ENCODE peak calls at places on chromosomes 2 and 18, in five cellular contexts. One of them, this sample, is unnamed.

GRCh38 chr2:232645061-232645460 is 11.7 kb downstream of the EFHD1 start:
- DNase-seq in fibroblast of villous mesenchyme: no peak
- DNase-seq in uterus: no peak
- DNase-seq in IMR-90: no peak
- DNase-seq in tibial nerve: no peak
- DNase-seq in this sample: no peak

GRCh38 chr2:218516614-218517013 is 51.5 kb downstream of the USP37 start:
- DNase-seq in tibial nerve: no peak
- DNase-seq in fibroblast of villous mesenchyme: peak; percentile 19
- DNase-seq in IMR-90: peak; percentile 5
- DNase-seq in uterus: no peak
- DNase-seq in this sample: peak; percentile 9

GRCh38 chr2:218194880-218195279 is 22.1 kb upstream of the ARPC2 start:
- DNase-seq in tibial nerve: no peak
- DNase-seq in fibroblast of villous mesenchyme: peak; percentile 30
- DNase-seq in uterus: no peak
- DNase-seq in IMR-90: no peak
- DNase-seq in this sample: peak; percentile 33

GRCh38 chr2:191303349-191304005 is 58.3 kb downstream of the MYO1B start:
- DNase-seq in fibroblast of villous mesenchyme: peak; percentile 90
- DNase-seq in tibial nerve: no peak
- DNase-seq in IMR-90: peak; percentile 22
- DNase-seq in uterus: no peak
- DNase-seq in this sample: no peak

GRCh38 chr2:96759548-96759947 is 1.2 kb upstream of the CNNM4 start:
- DNase-seq in tibial nerve: no peak
- DNase-seq in IMR-90: no peak
- DNase-seq in uterus: no peak
- DNase-seq in fibroblast of villous mesenchyme: no peak
- DNase-seq in this sample: no peak

GRCh38 chr2:215969131-215969841 is 44.1 kb downstream of the MREG start:
- DNase-seq in IMR-90: no peak
- DNase-seq in tibial nerve: no peak
- DNase-seq in fibroblast of villous mesenchyme: peak; percentile 8
- DNase-seq in uterus: no peak
- DNase-seq in this sample: no peak

GRCh38 chr2:203195331-203195730 is 43.5 kb upstream of the CYP20A1 start:
- DNase-seq in uterus: no peak
- DNase-seq in tibial nerve: no peak
- DNase-seq in fibroblast of villous mesenchyme: peak; percentile 48
- DNase-seq in IMR-90: no peak
- DNase-seq in this sample: peak; percentile 75

GRCh38 chr2:134917958-134918517 is 584 bp upstream of the CCNT2 start:
- DNase-seq in tibial nerve: peak; percentile 82
- DNase-seq in uterus: no peak
- DNase-seq in IMR-90: no peak
- DNase-seq in fibroblast of villous mesenchyme: no peak
- DNase-seq in this sample: no peak

GRCh38 chr2:197191177-197191947 is 119.2 kb downstream of the ANKRD44 start:
- DNase-seq in fibroblast of villous mesenchyme: peak; percentile 40
- DNase-seq in tibial nerve: no peak
- DNase-seq in uterus: no peak
- DNase-seq in IMR-90: peak; percentile 28
- DNase-seq in this sample: peak; percentile 63

GRCh38 chr2:55771612-55772011 is 78.0 kb upstream of the PNPT1 start:
- DNase-seq in IMR-90: peak; percentile 67
- DNase-seq in fibroblast of villous mesenchyme: peak; percentile 63
- DNase-seq in tibial nerve: no peak
- DNase-seq in uterus: no peak
- DNase-seq in this sample: peak; percentile 78

GRCh38 chr2:54680397-54681032 is 42.9 kb upstream of the EML6 start:
- DNase-seq in IMR-90: peak; percentile 45
- DNase-seq in tibial nerve: no peak
- DNase-seq in uterus: no peak
- DNase-seq in fibroblast of villous mesenchyme: no peak
- DNase-seq in this sample: peak; percentile 50

GRCh38 chr2:205758051-205758450 is 75.8 kb downstream of the NRP2 start:
- DNase-seq in IMR-90: peak; percentile 93
- DNase-seq in tibial nerve: no peak
- DNase-seq in fibroblast of villous mesenchyme: peak; percentile 88
- DNase-seq in uterus: peak; percentile 51
- DNase-seq in this sample: peak; percentile 83

GRCh38 chr2:101516833-101517690 is 42.1 kb upstream of the RFX8 start:
- DNase-seq in uterus: no peak
- DNase-seq in tibial nerve: no peak
- DNase-seq in IMR-90: peak; percentile 94
- DNase-seq in fibroblast of villous mesenchyme: peak; percentile 61
- DNase-seq in this sample: peak; percentile 99

GRCh38 chr18:29838556-29838955 is 1204.0 kb downstream of the DSC3 start:
- DNase-seq in IMR-90: no peak
- DNase-seq in fibroblast of villous mesenchyme: no peak
- DNase-seq in tibial nerve: no peak
- DNase-seq in uterus: no peak
- DNase-seq in this sample: no peak

GRCh38 chr2:160940271-160940670 is 220.0 kb upstream of the TANK start:
- DNase-seq in tibial nerve: no peak
- DNase-seq in uterus: no peak
- DNase-seq in IMR-90: peak; percentile 59
- DNase-seq in fibroblast of villous mesenchyme: no peak
- DNase-seq in this sample: no peak

GRCh38 chr2:70431948-70432347 is 121.7 kb downstream of the TGFA start:
- DNase-seq in tibial nerve: no peak
- DNase-seq in fibroblast of villous mesenchyme: no peak
- DNase-seq in IMR-90: no peak
- DNase-seq in uterus: no peak
- DNase-seq in this sample: no peak

GRCh38 chr2:226211439-226211838 is 588.2 kb downstream of the IRS1 start:
- DNase-seq in tibial nerve: no peak
- DNase-seq in fibroblast of villous mesenchyme: peak; percentile 34
- DNase-seq in uterus: no peak
- DNase-seq in IMR-90: peak; percentile 63
- DNase-seq in this sample: peak; percentile 96

GRCh38 chr2:136248242-136248641 is 130.3 kb upstream of the CXCR4 start:
- DNase-seq in fibroblast of villous mesenchyme: peak; percentile 20
- DNase-seq in IMR-90: peak; percentile 30
- DNase-seq in uterus: no peak
- DNase-seq in tibial nerve: peak; percentile 38
- DNase-seq in this sample: peak; percentile 79

GRCh38 chr2:145022671-145023330 is 502.9 kb upstream of the ZEB2 start:
- DNase-seq in uterus: no peak
- DNase-seq in tibial nerve: no peak
- DNase-seq in fibroblast of villous mesenchyme: peak; percentile 82
- DNase-seq in IMR-90: peak; percentile 89
- DNase-seq in this sample: peak; percentile 89

GRCh38 chr2:72993147-72993546 is 75.8 kb downstream of the EMX1 start:
- DNase-seq in fibroblast of villous mesenchyme: peak; percentile 26
- DNase-seq in tibial nerve: peak; percentile 70
- DNase-seq in IMR-90: peak; percentile 13
- DNase-seq in uterus: peak; percentile 18
- DNase-seq in this sample: peak; percentile 54

GRCh38 chr2:112730791-112731190 is 10.0 kb downstream of the NT5DC4 start:
- DNase-seq in fibroblast of villous mesenchyme: no peak
- DNase-seq in tibial nerve: no peak
- DNase-seq in IMR-90: no peak
- DNase-seq in uterus: no peak
- DNase-seq in this sample: no peak

GRCh38 chr2:223896751-223897320 is 48.3 kb downstream of the WDFY1 start:
- DNase-seq in fibroblast of villous mesenchyme: peak; percentile 64
- DNase-seq in IMR-90: peak; percentile 12
- DNase-seq in tibial nerve: no peak
- DNase-seq in uterus: no peak
- DNase-seq in this sample: peak; percentile 39

GRCh38 chr2:26632624-26633185 is 8.5 kb downstream of the CIB4 start:
- DNase-seq in uterus: no peak
- DNase-seq in fibroblast of villous mesenchyme: no peak
- DNase-seq in tibial nerve: no peak
- DNase-seq in IMR-90: no peak
- DNase-seq in this sample: no peak

GRCh38 chr2:121335294-121336290 is 50.6 kb upstream of the TFCP2L1 start:
- DNase-seq in IMR-90: no peak
- DNase-seq in uterus: no peak
- DNase-seq in fibroblast of villous mesenchyme: no peak
- DNase-seq in tibial nerve: no peak
- DNase-seq in this sample: no peak

GRCh38 chr18:55076643-55077218 is 117.5 kb upstream of the CCDC68 start:
- DNase-seq in IMR-90: peak; percentile 11
- DNase-seq in fibroblast of villous mesenchyme: no peak
- DNase-seq in uterus: no peak
- DNase-seq in tibial nerve: no peak
- DNase-seq in this sample: no peak

GRCh38 chr2:73944714-73945113 is 18.0 kb downstream of the DGUOK start:
- DNase-seq in IMR-90: no peak
- DNase-seq in uterus: no peak
- DNase-seq in tibial nerve: no peak
- DNase-seq in fibroblast of villous mesenchyme: no peak
- DNase-seq in this sample: no peak

GRCh38 chr2:233919938-233920337 is 2.8 kb downstream of the TRPM8 start:
- DNase-seq in fibroblast of villous mesenchyme: peak; percentile 6
- DNase-seq in tibial nerve: no peak
- DNase-seq in IMR-90: peak; percentile 61
- DNase-seq in uterus: no peak
- DNase-seq in this sample: peak; percentile 61

GRCh38 chr18:37630326-37630725 is 64.7 kb upstream of the CELF4 start:
- DNase-seq in uterus: no peak
- DNase-seq in fibroblast of villous mesenchyme: no peak
- DNase-seq in IMR-90: no peak
- DNase-seq in tibial nerve: no peak
- DNase-seq in this sample: no peak

GRCh38 chr2:79960035-79960725 is 344.4 kb downstream of the LRRTM1 start:
- DNase-seq in tibial nerve: no peak
- DNase-seq in IMR-90: no peak
- DNase-seq in uterus: no peak
- DNase-seq in fibroblast of villous mesenchyme: no peak
- DNase-seq in this sample: no peak

DNA sequence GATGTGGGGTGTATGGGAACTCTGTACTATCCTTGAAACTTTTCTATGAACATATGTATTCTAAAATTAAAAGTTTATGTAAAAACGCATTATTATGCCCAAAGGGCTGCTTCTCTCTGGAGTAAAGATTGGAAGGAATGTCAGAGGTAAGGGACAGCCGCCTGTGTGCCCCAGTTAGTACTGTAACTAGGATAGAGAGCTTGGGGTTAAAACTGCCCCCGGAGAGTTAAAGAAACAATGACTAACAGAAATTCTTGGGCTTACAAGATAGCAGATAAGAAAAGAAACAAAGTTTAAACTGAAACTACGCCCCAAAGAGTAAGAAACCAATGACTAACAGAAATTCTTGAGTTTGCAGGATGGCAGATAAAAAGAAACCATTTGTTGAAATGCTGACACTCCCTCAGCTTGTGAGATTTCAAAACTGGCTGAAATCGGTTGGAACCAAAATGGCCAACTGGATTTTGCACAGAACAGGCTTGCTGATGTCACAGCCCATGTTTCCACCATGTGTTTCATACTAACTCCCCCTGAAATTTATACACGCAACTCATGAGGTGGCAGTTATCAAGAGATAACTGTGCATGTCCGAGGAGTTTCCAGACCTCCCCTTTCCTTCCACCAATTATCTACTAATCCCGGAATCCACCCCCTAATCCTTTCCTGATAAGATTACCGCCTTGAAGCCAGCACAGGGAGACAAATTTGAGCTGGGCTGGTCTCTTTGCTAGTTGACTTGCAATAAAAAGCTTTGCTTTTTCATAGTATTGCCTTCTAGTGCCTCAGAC is 8.7 kb upstream of the TXNDC2 start:
- DNase-seq in tibial nerve: peak; percentile 38
- DNase-seq in fibroblast of villous mesenchyme: peak; percentile 100
- DNase-seq in uterus: peak; percentile 66
- DNase-seq in IMR-90: peak; percentile 97
- DNase-seq in this sample: peak; percentile 98
- H3K4me3 ChIP-seq in tibial nerve: no peak overlapping the region
- H3K4me3 ChIP-seq in fibroblast of villous mesenchyme: peak overlapping the region; percentile 47
- H3K4me3 ChIP-seq in uterus: peak overlapping the region; percentile 19
- H3K4me3 ChIP-seq in IMR-90: peak overlapping the region; percentile 39
- H3K4me3 ChIP-seq in this sample: peak overlapping the region; percentile 15

DNA sequence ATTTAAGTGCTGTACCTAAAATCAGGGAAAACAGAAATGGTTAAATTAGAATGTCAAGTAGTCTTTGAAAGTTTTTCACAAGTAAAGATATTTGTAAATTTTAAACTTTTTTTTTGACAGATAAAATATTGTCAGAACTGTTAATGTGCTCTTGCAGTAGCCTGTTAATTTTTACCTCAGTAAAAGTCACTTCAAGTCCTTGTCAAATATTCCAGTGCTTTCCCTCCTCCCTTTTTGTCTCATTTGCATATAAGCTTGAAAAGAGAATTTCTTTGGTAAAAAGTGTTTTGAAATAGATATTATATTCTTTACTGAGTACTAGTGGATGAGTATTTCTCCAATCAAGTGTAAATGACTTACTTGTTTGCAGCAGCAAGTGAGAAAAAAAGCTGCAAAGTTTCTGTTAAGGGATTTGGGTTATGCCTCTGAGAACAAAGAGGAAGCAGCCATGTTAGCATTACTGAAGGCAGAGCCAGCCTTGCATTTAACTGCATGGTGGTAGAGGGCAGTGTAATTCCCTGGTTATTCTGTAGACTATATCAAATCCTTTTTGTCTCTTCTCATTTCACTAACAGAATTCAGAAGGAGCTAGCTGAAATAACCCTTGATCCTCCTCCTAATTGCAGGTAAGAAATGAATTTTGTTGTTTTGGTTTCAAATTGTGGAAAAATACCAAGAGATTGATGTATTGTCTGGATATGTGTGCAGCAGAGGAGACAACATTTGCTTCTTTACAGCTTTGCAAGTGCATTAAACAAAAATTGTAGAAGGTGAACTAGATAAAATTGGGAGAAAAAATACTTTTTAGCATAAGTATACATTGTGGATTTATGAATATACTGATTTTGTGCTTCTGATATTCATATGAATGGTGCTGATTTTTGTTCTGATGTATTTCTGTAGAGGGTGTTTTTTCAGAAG is 3.3 kb downstream of the UBE2E3 start:
- DNase-seq in fibroblast of villous mesenchyme: peak; percentile 57
- DNase-seq in IMR-90: peak; percentile 69
- DNase-seq in uterus: no peak
- DNase-seq in tibial nerve: no peak
- DNase-seq in this sample: peak; percentile 69
- H3K4me3 ChIP-seq in fibroblast of villous mesenchyme: peak overlapping the region; percentile 37
- H3K4me3 ChIP-seq in IMR-90: no peak overlapping the region
- H3K4me3 ChIP-seq in uterus: no peak overlapping the region
- H3K4me3 ChIP-seq in tibial nerve: no peak overlapping the region
- H3K4me3 ChIP-seq in this sample: no peak overlapping the region

DNA sequence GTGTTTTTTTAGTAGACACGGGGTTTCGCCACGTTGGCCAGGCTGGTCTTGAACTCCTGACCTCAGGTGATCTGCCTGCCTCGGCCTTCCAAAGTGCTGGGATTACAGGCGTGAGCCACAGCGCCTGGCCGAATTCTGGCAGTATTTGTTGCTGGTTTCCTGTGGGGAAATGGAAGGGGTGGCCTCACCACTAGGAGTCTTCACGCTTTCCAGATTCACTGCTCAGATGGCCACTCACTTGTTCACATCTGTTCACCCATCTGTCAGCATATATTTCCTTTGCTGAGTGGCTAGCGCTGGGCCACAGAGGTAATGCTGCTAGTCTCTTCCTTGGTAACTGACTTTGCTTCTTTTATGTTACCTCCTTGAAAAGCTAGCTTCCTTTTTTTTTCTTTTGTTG is 27.2 kb downstream of the TMEM177 start:
- DNase-seq in tibial nerve: no peak
- DNase-seq in fibroblast of villous mesenchyme: no peak
- DNase-seq in IMR-90: no peak
- DNase-seq in uterus: no peak
- DNase-seq in this sample: no peak
- H3K4me3 ChIP-seq in tibial nerve: no peak overlapping the region
- H3K4me3 ChIP-seq in fibroblast of villous mesenchyme: no peak overlapping the region
- H3K4me3 ChIP-seq in IMR-90: no peak overlapping the region
- H3K4me3 ChIP-seq in uterus: no peak overlapping the region
- H3K4me3 ChIP-seq in this sample: no peak overlapping the region

GRCh38 chr2:83823238-83823637 is 635.8 kb downstream of the SUCLG1 start:
- DNase-seq in IMR-90: no peak
- DNase-seq in fibroblast of villous mesenchyme: no peak
- DNase-seq in uterus: no peak
- DNase-seq in tibial nerve: no peak
- DNase-seq in this sample: no peak
- H3K4me3 ChIP-seq in IMR-90: no peak overlapping the region
- H3K4me3 ChIP-seq in fibroblast of villous mesenchyme: no peak overlapping the region
- H3K4me3 ChIP-seq in uterus: no peak overlapping the region
- H3K4me3 ChIP-seq in tibial nerve: no peak overlapping the region
- H3K4me3 ChIP-seq in this sample: no peak overlapping the region

This sample was measured in cardiac fibroblast.